ENCODE peak calls at places on chromosomes 5 and 9, in nine cellular contexts. J is COR-L47; Y is pons; T is left ventricle myocardium inferior; A is activated T-cell treated with anti-CD3 and anti-CD28 coated beads for 1 hour; H is fibroblast of the aortic adventitia; O is activated naive CD8-positive, alpha-beta T cell treated with anti-CD3 and anti-CD28 coated beads, Interleukin-2, amount 50 U/mL, for 16 hours; X is brain microvascular endothelial cell; U is NCI-H2081 treated with DMSO at 0.1 percent for 48 hours. L is an unnamed sample.

GRCh38 chr5:958701-959571 is 49.7 kb upstream of the NKD2 start:
- DNase-seq in J (peak; percentile 40), Y (no peak), X (no peak), U (no peak), H (peak; percentile 78), T (no peak), O (no peak), A (no peak), L (peak; percentile 13)

GRCh38 chr5:72767289-72768010 is 49.0 kb upstream of the TNPO1 start:
- DNase-seq in H (no peak), T (no peak), X (peak; percentile 57), J (peak; percentile 88), Y (no peak), U (no peak), A (no peak), O (no peak), L (no peak)

GRCh38 chr9:94612071-94612470 is 18.4 kb upstream of the FBP2 start:
- DNase-seq in X (no peak), U (no peak), A (no peak), J (no peak), Y (no peak), O (no peak), H (no peak), T (no peak), L (no peak)

GRCh38 chr5:139416651-139417050 is 12.8 kb upstream of the SPATA24 start:
- DNase-seq in T (no peak), H (no peak), A (no peak), O (no peak), Y (no peak), X (no peak), J (no peak), U (no peak), L (no peak)

GRCh38 chr5:148179234-148179824 is 11.0 kb downstream of the SPINK14 start:
- DNase-seq in U (peak; percentile 7), X (peak; percentile 30), T (no peak), O (no peak), H (peak; percentile 80), A (no peak), Y (peak; percentile 81), J (peak; percentile 56), L (peak; percentile 30)

GRCh38 chr9:83596899-83597504 is 25.9 kb upstream of the IDNK start:
- DNase-seq in H (peak; percentile 52), A (no peak), J (peak; percentile 28), O (no peak), Y (no peak), T (no peak), X (peak; percentile 27), U (no peak), L (peak; percentile 0)

GRCh38 chr5:33114361-33114760 is 326.4 kb upstream of the TARS1 start:
- DNase-seq in X (no peak), A (no peak), H (no peak), O (no peak), U (no peak), Y (no peak), J (no peak), T (no peak), L (no peak)

GRCh38 chr9:129027685-129028191 is 393 bp downstream of the SH3GLB2 start:
- DNase-seq in J (peak; percentile 80), U (no peak), H (no peak), X (no peak), O (peak; percentile 24), T (peak; percentile 31), Y (no peak), A (peak; percentile 58), L (no peak)

GRCh38 chr5:40681351-40682311 is 1.9 kb downstream of the PTGER4 start:
- DNase-seq in J (no peak), U (no peak), O (no peak), Y (peak; percentile 11), A (no peak), H (no peak), X (peak; percentile 35), T (peak; percentile 27), L (no peak)

GRCh38 chr5:154118832-154119442 is 71.6 kb upstream of the GALNT10 start:
- DNase-seq in O (no peak), H (no peak), Y (no peak), J (no peak), U (no peak), X (peak; percentile 1), T (no peak), A (no peak), L (peak; percentile 70)

GRCh38 chr9:3868012-3868411 is 342.2 kb upstream of the RFX3 start:
- DNase-seq in H (no peak), A (no peak), T (no peak), X (no peak), O (no peak), U (no peak), J (no peak), Y (no peak), L (no peak)

GRCh38 chr5:23026252-23027170 is 173.4 kb upstream of the CDH12 start:
- DNase-seq in H (no peak), O (no peak), J (no peak), T (no peak), A (no peak), U (no peak), X (no peak), Y (no peak), L (no peak)

GRCh38 chr9:93126825-93127368 is 7.2 kb downstream of the NINJ1 start:
- DNase-seq in Y (no peak), X (no peak), U (no peak), H (no peak), T (peak; percentile 16), O (no peak), J (no peak), A (no peak), L (peak; percentile 51)

GRCh38 chr5:64766105-64766504 is 2.4 kb downstream of the SREK1IP1 start:
- DNase-seq in Y (no peak), O (no peak), H (no peak), U (no peak), J (no peak), T (no peak), A (no peak), X (no peak), L (no peak)

GRCh38 chr9:107540167-107540566 is 50.6 kb upstream of the KLF4 start:
- DNase-seq in O (no peak), H (no peak), U (no peak), J (peak; percentile 13), A (no peak), T (no peak), X (no peak), Y (no peak), L (no peak)

GRCh38 chr9:7982907-7983306 is 183.3 kb upstream of the DMAC1 start:
- DNase-seq in O (no peak), A (no peak), Y (no peak), T (no peak), U (no peak), X (no peak), H (no peak), J (no peak), L (no peak)

GRCh38 chr5:62127098-62127736 is 178.8 kb upstream of the KIF2A start:
- DNase-seq in X (no peak), H (no peak), U (no peak), A (no peak), J (no peak), O (no peak), T (no peak), Y (no peak), L (no peak)

GRCh38 chr5:132506094-132506692 is 15.6 kb upstream of the IRF1 start:
- DNase-seq in X (peak; percentile 87), O (no peak), T (no peak), H (peak; percentile 97), A (no peak), J (no peak), U (no peak), Y (peak; percentile 70), L (peak; percentile 89)

GRCh38 chr5:96327728-96328127 is 105.3 kb downstream of the PCSK1 start:
- DNase-seq in T (no peak), U (no peak), Y (no peak), H (no peak), J (no peak), X (no peak), O (no peak), A (no peak), L (no peak)

GRCh38 chr5:149063901-149064478 is 1.1 kb upstream of the SH3TC2 start:
- DNase-seq in J (no peak), Y (no peak), O (no peak), T (peak; percentile 32), U (no peak), A (no peak), H (no peak), X (no peak), L (no peak)

GRCh38 chr5:180299526-180299925 is 7.6 kb upstream of the MAPK9 start:
- DNase-seq in H (no peak), Y (no peak), U (no peak), O (no peak), J (no peak), A (no peak), T (no peak), X (no peak), L (no peak)